ENCODE peak calls at places on chromosomes 13 and 19, in eight cellular contexts. N is bronchial epithelial cell, H is BJ, J is kidney, B is Calu3, I is mucosa of descending colon, S is endothelial cell, X is AG09319. U is an unnamed sample.
A peak's percentile ranks its signal among the peaks of the same experiment; 100 is the strongest.

GRCh38 chr13:99741979-99742378 is 229.6 kb downstream of the ZIC5 start:
- DNase-seq in N (no peak), H (no peak), J (no peak), B (no peak), I (no peak), S (no peak), X (no peak), U (no peak)

GRCh38 chr13:110108348-110109139 is 198.4 kb downstream of the COL4A1 start:
- DNase-seq in N (peak; percentile 72), H (no peak), J (no peak), B (peak; percentile 60), I (no peak), S (peak; percentile 77), X (peak; percentile 71), U (no peak)

GRCh38 chr13:49560270-49561063 is 24.9 kb downstream of the RCBTB1 start:
- DNase-seq in N (peak; percentile 84), H (no peak), J (no peak), B (peak; percentile 38), I (no peak), S (no peak), X (peak; percentile 24), U (no peak)

GRCh38 chr13:48493076-48493765 is 39.7 kb downstream of the RCBTB2 start:
- DNase-seq in N (peak; percentile 33), H (no peak), J (no peak), B (no peak), I (no peak), S (no peak), X (no peak), U (no peak)

GRCh38 chr13:75749407-75749806 is 113.3 kb downstream of the LMO7 start:
- DNase-seq in N (peak; percentile 40), H (no peak), J (peak; percentile 53), B (no peak), I (no peak), S (no peak), X (no peak), U (no peak)

GRCh38 chr19:5213667-5214066 is 126.9 kb downstream of the PTPRS start:
- DNase-seq in N (no peak), H (no peak), J (no peak), B (no peak), I (no peak), S (no peak), X (no peak), U (no peak)

GRCh38 chr13:73891805-73892204 is 242.4 kb downstream of the KLF12 start:
- DNase-seq in N (no peak), H (no peak), J (no peak), B (no peak), I (no peak), S (no peak), X (no peak), U (no peak)

GRCh38 chr19:45446295-45446694 is 21.5 kb upstream of the FOSB start:
- DNase-seq in N (peak; percentile 50), H (no peak), J (no peak), B (peak; percentile 47), I (no peak), S (no peak), X (no peak), U (no peak)

GRCh38 chr13:100534911-100535310 is 53.7 kb downstream of the GGACT start:
- DNase-seq in N (no peak), H (no peak), J (no peak), B (no peak), I (no peak), S (no peak), X (no peak), U (no peak)

GRCh38 chr13:34165158-34165557 is 347.2 kb downstream of the RFC3 start:
- DNase-seq in N (no peak), H (no peak), J (no peak), B (no peak), I (no peak), S (no peak), X (no peak), U (no peak)

GRCh38 chr13:79745141-79745540 is 264.2 kb downstream of the NDFIP2 start:
- DNase-seq in N (no peak), H (no peak), J (no peak), B (no peak), I (no peak), S (no peak), X (no peak), U (no peak)

GRCh38 chr13:37934339-37935191 is 65.0 kb upstream of the TRPC4 start:
- DNase-seq in N (no peak), H (no peak), J (no peak), B (no peak), I (no peak), S (no peak), X (no peak), U (no peak)

GRCh38 chr13:111296417-111296816 is 24.0 kb upstream of the TEX29 start:
- DNase-seq in N (no peak), H (no peak), J (no peak), B (no peak), I (no peak), S (no peak), X (no peak), U (no peak)

GRCh38 chr13:95140502-95140901 is 160.7 kb downstream of the ABCC4 start:
- DNase-seq in N (no peak), H (no peak), J (no peak), B (no peak), I (no peak), S (no peak), X (no peak), U (no peak)

GRCh38 chr19:29596080-29596479 is 10.0 kb upstream of the POP4 start:
- DNase-seq in N (no peak), H (no peak), J (no peak), B (no peak), I (no peak), S (no peak), X (no peak), U (no peak)

GRCh38 chr13:110173247-110173818 is 133.6 kb downstream of the COL4A1 start:
- DNase-seq in N (peak; percentile 20), H (no peak), J (no peak), B (no peak), I (no peak), S (no peak), X (no peak), U (no peak)

GRCh38 chr13:94966380-94966779 is 254.0 kb upstream of the SOX21 start:
- DNase-seq in N (no peak), H (no peak), J (no peak), B (no peak), I (no peak), S (no peak), X (no peak), U (no peak)

GRCh38 chr19:19531951-19532805 is 3.5 kb downstream of the YJEFN3 start:
- DNase-seq in N (no peak), H (no peak), J (peak; percentile 92), B (peak; percentile 79), I (peak; percentile 84), S (peak; percentile 88), X (no peak), U (no peak)

GRCh38 chr13:40017662-40018262 is 362.3 kb downstream of the COG6 start:
- DNase-seq in N (no peak), H (no peak), J (no peak), B (no peak), I (no peak), S (no peak), X (no peak), U (no peak)

DNA sequence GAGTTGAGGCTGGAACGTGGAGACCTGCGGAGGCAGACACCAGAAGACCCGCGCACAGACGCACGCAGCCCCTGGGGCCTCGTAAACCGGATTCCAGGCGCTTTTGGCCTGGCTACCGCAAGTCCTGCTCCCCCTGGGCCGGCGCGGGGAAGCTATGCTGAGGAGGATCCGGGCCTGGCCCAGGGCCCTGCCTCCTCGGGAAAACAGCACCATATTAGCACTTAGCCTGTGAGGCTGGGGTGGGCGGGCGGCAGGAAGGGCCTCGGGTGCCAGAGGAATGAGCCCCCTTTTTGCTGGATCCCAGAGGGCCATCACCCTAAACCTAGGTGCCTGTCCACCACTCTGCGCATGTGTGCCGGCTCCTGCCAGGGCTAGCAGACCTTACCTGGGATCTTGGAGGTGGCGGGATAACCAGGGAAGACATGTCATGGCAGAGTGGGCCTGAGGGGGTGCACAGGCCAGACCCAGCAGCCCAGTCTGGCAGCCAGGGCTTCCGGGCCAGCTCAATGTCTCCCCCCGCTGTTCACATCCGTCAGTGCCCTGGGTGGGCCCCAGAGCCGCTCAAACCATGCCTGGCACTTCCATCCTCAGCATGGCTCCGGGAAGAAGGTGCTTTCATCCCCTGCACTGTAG is 7.3 kb downstream of the ELOF1 start:
- DNase-seq in N (no peak), H (no peak), J (peak; percentile 81), B (peak; percentile 9), I (peak; percentile 56), S (peak; percentile 44), X (no peak), U (no peak)
- TF ChIP-seq CTCF in N (peak; percentile 30), H (peak; percentile 53), J (no peak), B (no peak), I (no peak), S (peak; percentile 19), X (peak; percentile 24), U (peak; percentile 71)

DNA sequence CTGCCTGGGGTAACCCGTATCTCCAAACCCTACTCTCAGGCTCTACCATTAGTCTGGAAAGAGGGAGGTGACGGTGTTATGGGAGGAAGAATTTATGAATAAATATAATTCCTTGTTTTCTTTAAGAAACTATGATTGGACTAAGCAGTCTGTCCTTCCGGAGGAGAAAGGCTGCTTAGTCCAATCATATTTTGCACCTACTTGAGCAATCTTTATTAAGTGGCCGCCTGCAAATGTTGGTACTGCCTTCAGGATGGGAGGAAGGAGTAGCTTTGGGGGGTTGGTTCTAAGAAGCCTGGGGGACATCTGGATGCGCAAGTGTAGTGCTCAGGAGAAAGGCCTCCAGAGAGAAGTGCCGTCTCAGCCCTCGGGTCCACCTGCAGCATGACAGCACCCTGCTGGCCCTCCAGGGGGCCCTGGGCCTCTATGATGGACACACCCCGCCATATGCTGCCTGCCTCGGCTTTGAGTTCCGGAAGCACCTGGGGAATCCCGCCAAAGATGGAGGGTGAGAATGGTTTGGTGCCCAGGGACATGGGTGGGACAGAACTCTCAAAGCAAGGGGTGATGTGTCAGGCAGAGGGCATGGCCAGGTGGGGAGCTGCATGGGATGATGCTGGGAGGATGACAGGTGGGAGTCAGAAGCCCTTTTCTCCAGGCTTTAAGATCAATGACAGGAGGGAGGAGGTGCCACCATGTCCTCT is 4.0 kb downstream of the ACP4 start:
- DNase-seq in N (no peak), H (no peak), J (no peak), B (peak; percentile 66), I (peak; percentile 61), S (no peak), X (no peak), U (no peak)
- TF ChIP-seq CTCF in N (peak; percentile 12), H (no peak), J (no peak), B (peak; percentile 18), I (no peak), S (no peak), X (no peak), U (no peak)

DNA sequence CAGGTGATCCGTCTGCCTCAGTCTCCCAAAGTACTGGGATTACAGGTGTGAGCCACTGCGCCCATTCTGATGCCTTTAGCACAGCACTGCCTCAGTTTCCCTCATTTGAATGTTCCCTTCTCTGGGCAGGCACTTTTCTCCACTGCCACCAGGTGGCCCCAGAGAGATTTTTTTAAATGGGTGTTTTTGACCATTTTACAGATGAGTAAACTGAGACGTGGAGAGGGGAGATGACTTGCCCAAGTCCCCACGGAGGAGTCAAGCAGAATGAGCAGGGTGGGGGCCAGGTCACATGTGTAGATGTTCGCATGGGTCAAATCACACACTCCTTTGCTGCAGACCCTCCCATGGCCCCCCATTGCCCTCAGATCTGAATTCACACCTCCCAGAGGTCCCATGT is 3.2 kb upstream of the PDE4C start:
- DNase-seq in N (no peak), H (no peak), J (no peak), B (no peak), I (no peak), S (no peak), X (no peak), U (no peak)
- TF ChIP-seq CTCF in N (peak; percentile 34), H (peak; percentile 47), J (peak; percentile 22), B (peak; percentile 42), I (no peak), S (peak; percentile 69), X (peak; percentile 42), U (peak; percentile 75)

GRCh38 chr19:21256722-21257121 is 72.5 kb downstream of the ZNF708 start:
- DNase-seq in N (peak; percentile 39), H (no peak), J (no peak), B (no peak), I (no peak), S (no peak), X (no peak), U (no peak)
- TF ChIP-seq CTCF in N (peak; percentile 55), H (peak; percentile 29), J (peak; percentile 28), B (no peak), I (no peak), S (no peak), X (no peak), U (peak; percentile 65)

U was measured in chondrocyte.